ENCODE peak calls at places on chromosomes 16 and 17, in nine cellular contexts. A, K, J, E, Q, V, X, D and T are unnamed samples.
A peak's percentile ranks its signal among the peaks of the same experiment; 100 is the strongest.

GRCh38 chr16:61791465-61791864 is 244.8 kb downstream of the CDH8 start:
- DNase-seq in A (no peak), K (no peak), J (no peak), E (no peak), Q (no peak), V (no peak), X (no peak), D (no peak), T (no peak)

GRCh38 chr17:65557349-65558310 is 3.8 kb downstream of the AXIN2 start:
- DNase-seq in A (peak; percentile 49), K (no peak), J (no peak), E (peak; percentile 73), Q (peak; percentile 84), V (no peak), X (peak; percentile 54), D (no peak), T (no peak)

GRCh38 chr16:81489547-81490267 is 45.1 kb downstream of the CMIP start:
- DNase-seq in A (no peak), K (no peak), J (no peak), E (no peak), Q (no peak), V (no peak), X (no peak), D (no peak), T (no peak)

GRCh38 chr17:82177761-82178498 is 34.7 kb downstream of the CCDC57 start:
- DNase-seq in A (no peak), K (no peak), J (no peak), E (no peak), Q (no peak), V (no peak), X (no peak), D (no peak), T (no peak)

GRCh38 chr16:86202267-86202666 is 303.3 kb downstream of the IRF8 start:
- DNase-seq in A (no peak), K (no peak), J (no peak), E (no peak), Q (no peak), V (no peak), X (no peak), D (no peak), T (no peak)

GRCh38 chr16:19607610-19608280 is 52.2 kb downstream of the VPS35L start:
- DNase-seq in A (peak; percentile 7), K (no peak), J (no peak), E (peak; percentile 32), Q (no peak), V (no peak), X (no peak), D (no peak), T (peak; percentile 87)

GRCh38 chr16:20620770-20621169 is 44.6 kb upstream of the ACSM2B start:
- DNase-seq in A (no peak), K (no peak), J (no peak), E (no peak), Q (no peak), V (no peak), X (no peak), D (no peak), T (no peak)

GRCh38 chr17:72846399-72846798 is 246.1 kb downstream of the SLC39A11 start:
- DNase-seq in A (no peak), K (no peak), J (no peak), E (no peak), Q (no peak), V (no peak), X (no peak), D (no peak), T (peak; percentile 51)

GRCh38 chr17:41652461-41652960 is 28.1 kb upstream of the KRT17 start:
- DNase-seq in A (no peak), K (no peak), J (no peak), E (no peak), Q (peak; percentile 28), V (no peak), X (no peak), D (no peak), T (no peak)

GRCh38 chr16:4685292-4685691 is 8.1 kb upstream of the NUDT16L1 start:
- DNase-seq in A (no peak), K (no peak), J (no peak), E (no peak), Q (no peak), V (no peak), X (no peak), D (no peak), T (no peak)